ENCODE peak calls at places on chromosomes 6 and 20, in six cellular contexts. K, T, G, P, Z and B are unnamed samples. For H3K36me3, the result is how much of the 10 kb centered on the place peaks cover.

GRCh38 chr6:119284861-119285521 is 64.6 kb downstream of the MAN1A1 start:
- DNase-seq in K (no peak), T (peak), G (no peak), P (no peak), Z (no peak), B (no peak)

GRCh38 chr6:5506575-5506974 is 245.3 kb downstream of the FARS2 start:
- DNase-seq in K (no peak), T (no peak), G (no peak), P (no peak), Z (no peak), B (no peak)

GRCh38 chr20:58577871-58578615 is 62.8 kb upstream of the APCDD1L start:
- DNase-seq in K (no peak), T (no peak), G (peak), P (no peak), Z (peak), B (no peak)

GRCh38 chr6:138258991-138259390 is 40.7 kb upstream of the PBOV1 start:
- DNase-seq in K (no peak), T (no peak), G (no peak), P (no peak), Z (no peak), B (no peak)

GRCh38 chr6:2976060-2976459 is 4.7 kb upstream of the SERPINB6 start:
- DNase-seq in K (no peak), T (no peak), G (no peak), P (no peak), Z (no peak), B (no peak)

GRCh38 chr20:25623225-25623735 is 534 bp downstream of the NANP start:
- DNase-seq in K (no peak), T (peak), G (peak), P (peak), Z (peak), B (no peak)

GRCh38 chr20:38197217-38198008 is 32.3 kb upstream of the TGM2 start:
- DNase-seq in K (no peak), T (no peak), G (no peak), P (no peak), Z (no peak), B (no peak)

GRCh38 chr6:73656501-73657145 is 2.8 kb upstream of the SLC17A5 start:
- DNase-seq in K (no peak), T (no peak), G (no peak), P (no peak), Z (no peak), B (no peak)

GRCh38 chr6:26305097-26305841 is 59.7 kb upstream of the BTN3A2 start:
- DNase-seq in K (peak), T (peak), G (no peak), P (peak), Z (no peak), B (peak)

GRCh38 chr6:53731906-53732636 is 62.7 kb upstream of the LRRC1 start:
- DNase-seq in K (no peak), T (no peak), G (no peak), P (no peak), Z (no peak), B (no peak)

GRCh38 chr6:164039954-164040375 is 625.4 kb downstream of the QKI start:
- DNase-seq in K (no peak), T (peak), G (no peak), P (peak), Z (peak), B (no peak)

GRCh38 chr6:111631930-111632460 is 26.3 kb upstream of the TRAF3IP2 start:
- DNase-seq in K (peak), T (no peak), G (no peak), P (no peak), Z (no peak), B (peak)

GRCh38 chr6:142355481-142356174 is 53.8 kb downstream of the ADGRG6 start:
- DNase-seq in K (no peak), T (no peak), G (no peak), P (no peak), Z (no peak), B (no peak)

GRCh38 chr6:73418081-73418741 is 23.6 kb downstream of the DDX43 start:
- DNase-seq in K (no peak), T (no peak), G (no peak), P (no peak), Z (no peak), B (no peak)

GRCh38 chr6:34919651-34920050 is 30.6 kb downstream of the ANKS1A start:
- DNase-seq in K (no peak), T (no peak), G (no peak), P (no peak), Z (no peak), B (peak)

GRCh38 chr6:145271601-145272000 is 463.7 kb downstream of the EPM2A start:
- DNase-seq in K (no peak), T (no peak), G (no peak), P (no peak), Z (no peak), B (no peak)

GRCh38 chr6:103672169-103672568 is 1187.5 kb downstream of the HACE1 start:
- DNase-seq in K (no peak), T (no peak), G (no peak), P (no peak), Z (no peak), B (peak)

GRCh38 chr20:40286991-40287531 is 402.0 kb downstream of the MAFB start:
- DNase-seq in K (peak), T (no peak), G (peak), P (peak), Z (peak), B (no peak)

GRCh38 chr20:58546756-58547526 is 31.7 kb upstream of the APCDD1L start:
- DNase-seq in K (no peak), T (no peak), G (no peak), P (no peak), Z (no peak), B (no peak)

GRCh38 chr20:53738039-53738944 is 144.7 kb upstream of the ZNF217 start:
- DNase-seq in K (peak), T (no peak), G (peak), P (peak), Z (peak), B (peak)

GRCh38 chr20:53216856-53217576 is 244.9 kb downstream of the TSHZ2 start:
- DNase-seq in K (peak), T (peak), G (peak), P (peak), Z (peak), B (peak)

GRCh38 chr6:4398806-4399205 is 263.4 kb upstream of the ECI2 start:
- DNase-seq in K (no peak), T (no peak), G (no peak), P (no peak), Z (no peak), B (no peak)

GRCh38 chr6:136031982-136032381 is 180.5 kb downstream of the PDE7B start:
- DNase-seq in K (no peak), T (peak), G (no peak), P (no peak), Z (no peak), B (peak)

GRCh38 chr6:159079367-159079766 is 34.6 kb upstream of the TAGAP start:
- DNase-seq in K (no peak), T (no peak), G (no peak), P (no peak), Z (no peak), B (no peak)

GRCh38 chr6:166586424-166587156 is at the start of gene RAMACL:
- DNase-seq in K (no peak), T (peak), G (no peak), P (no peak), Z (no peak), B (peak)

DNA sequence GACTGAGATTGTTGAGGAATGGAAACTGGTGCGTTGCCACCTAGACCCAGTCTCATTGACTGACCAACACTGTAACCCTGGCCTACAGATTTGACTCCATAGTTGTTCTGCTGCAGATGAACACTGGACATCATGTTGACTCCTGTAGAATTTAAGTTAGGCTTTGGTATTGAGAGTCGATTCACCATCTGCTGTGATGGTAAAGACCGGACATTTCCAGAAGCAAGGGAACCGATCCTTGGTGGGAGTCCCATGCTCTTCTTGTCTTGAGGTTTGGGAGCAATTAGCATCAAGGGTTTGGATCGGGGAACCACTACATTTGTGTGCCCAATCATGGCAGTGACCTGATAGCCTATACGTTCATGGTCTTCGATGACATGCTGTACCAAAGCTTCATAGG is 37.6 kb downstream of the ADNP start:
- DNase-seq in K (no peak), T (no peak), G (no peak), P (no peak), Z (no peak), B (no peak)
- H3K36me3 ChIP-seq in K (under half), T (half or more), G (half or more), P (half or more), Z (half or more), B (half or more)

GRCh38 chr20:10603378-10603777 is 70.4 kb downstream of the JAG1 start:
- DNase-seq in K (no peak), T (no peak), G (no peak), P (no peak), Z (no peak), B (no peak)

GRCh38 chr20:10603971-10604864 is 69.6 kb downstream of the JAG1 start:
- DNase-seq in K (no peak), T (no peak), G (peak), P (peak), Z (no peak), B (no peak)

GRCh38 chr20:10605547-10606195 is 68.1 kb downstream of the JAG1 start:
- DNase-seq in K (no peak), T (no peak), G (no peak), P (no peak), Z (no peak), B (no peak)

GRCh38 chr20:10602141-10602660 is 71.6 kb downstream of the JAG1 start:
- DNase-seq in K (no peak), T (no peak), G (no peak), P (no peak), Z (no peak), B (no peak)

GRCh38 chr20:10604865-10605440 is 68.8 kb downstream of the JAG1 start:
- DNase-seq in K (no peak), T (no peak), G (no peak), P (no peak), Z (no peak), B (no peak)
- H3K27ac ChIP-seq in K (peak), T (no peak), G (peak), P (peak), Z (peak), B (no peak)

DNA sequence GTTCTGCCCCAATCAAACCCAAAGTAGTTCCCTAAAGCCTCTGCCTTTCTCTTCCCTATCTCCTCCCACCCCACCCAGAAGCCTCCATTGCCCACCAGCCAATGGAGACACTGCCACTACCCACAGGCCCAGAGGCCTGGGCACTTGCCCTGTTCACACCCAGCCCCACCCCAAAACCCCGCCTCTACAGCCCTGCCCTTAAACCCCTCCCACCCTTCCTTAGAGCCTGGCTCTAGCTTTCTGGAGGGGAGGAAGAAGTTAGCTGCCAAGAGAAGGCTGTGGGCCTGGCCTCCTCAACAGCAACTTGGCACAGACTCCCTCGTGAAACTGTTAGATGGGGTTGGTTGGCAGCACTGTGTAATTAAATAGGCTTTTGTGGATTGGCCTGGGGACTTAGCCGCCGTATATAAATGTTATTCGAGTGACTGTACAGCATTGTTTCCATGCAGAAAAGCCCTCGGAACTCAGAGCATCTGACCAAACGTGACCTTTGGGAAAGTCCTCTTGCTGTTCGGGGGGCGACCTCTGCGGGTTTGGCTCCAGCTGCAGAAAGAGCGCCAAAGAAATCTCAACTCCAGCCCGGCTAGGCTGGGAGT is 31.4 kb downstream of the COL11A2 start:
- DNase-seq in K (peak), T (peak), G (peak), P (no peak), Z (peak), B (peak)
- H3K36me3 ChIP-seq in K (under half), T (under half), G (under half), P (under half), Z (under half), B (under half)

DNA sequence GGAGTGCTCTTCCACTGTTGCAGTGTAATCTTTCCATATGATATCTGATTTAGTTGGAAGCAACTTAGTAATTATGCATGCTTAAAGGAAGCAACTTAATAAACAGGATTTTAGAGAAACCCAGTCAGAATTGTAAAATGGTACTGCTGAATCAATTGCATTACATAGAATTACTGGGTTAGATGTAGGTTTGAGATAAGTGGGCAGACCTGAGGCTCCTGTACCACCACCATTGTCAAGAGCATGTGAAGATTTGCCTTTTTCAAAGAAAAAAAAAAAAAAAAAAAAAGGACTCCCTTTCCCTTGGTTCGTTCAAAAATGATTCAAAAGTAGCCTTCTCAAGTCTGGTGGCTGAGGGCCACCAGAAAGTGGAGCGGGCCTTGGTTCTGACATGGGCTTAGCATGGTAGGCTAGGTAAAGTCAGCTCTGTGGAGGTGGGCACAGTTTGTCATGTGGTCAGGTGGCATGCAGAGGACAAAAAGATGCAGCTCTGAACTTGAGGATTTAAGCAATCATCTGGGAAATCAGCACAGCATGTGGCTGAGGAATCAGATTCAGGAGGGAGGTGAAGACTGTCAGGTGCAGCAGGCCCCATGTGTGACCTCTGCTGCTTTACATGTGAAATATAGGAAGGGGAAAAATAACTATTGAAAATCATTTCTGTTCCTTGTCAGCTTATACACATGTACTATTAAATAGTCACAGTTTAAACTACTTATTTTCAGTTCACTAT is 32.4 kb downstream of the ARID1B start:
- DNase-seq in K (no peak), T (no peak), G (no peak), P (no peak), Z (no peak), B (no peak)
- H3K27ac ChIP-seq in K (no peak), T (no peak), G (no peak), P (no peak), Z (no peak), B (peak)

DNA sequence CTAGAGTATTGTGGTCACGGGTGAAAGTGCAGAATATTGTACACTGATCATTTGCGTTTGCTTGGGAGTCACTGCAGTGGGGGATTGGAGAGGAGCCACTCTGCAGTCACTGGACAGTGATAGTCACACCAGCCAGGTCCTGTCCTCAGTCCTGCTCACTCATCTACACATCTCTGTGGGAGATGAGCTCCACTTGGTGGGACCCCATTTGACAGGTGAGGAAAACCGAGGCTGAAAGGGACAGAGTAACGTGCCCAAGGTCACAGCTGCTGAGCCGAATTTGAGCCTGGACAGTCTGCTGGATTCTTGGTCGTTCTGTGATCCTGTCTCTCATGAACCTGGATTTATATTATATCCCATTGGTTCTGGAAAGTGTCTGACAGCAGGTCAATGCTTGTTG is 17.7 kb upstream of the PHACTR3 start:
- DNase-seq in K (no peak), T (no peak), G (no peak), P (no peak), Z (no peak), B (no peak)
- H3K36me3 ChIP-seq in K (under half), T (under half), G (under half), P (under half), Z (under half), B (under half)

GRCh38 chr6:41937881-41938574 is 3.6 kb downstream of the CCND3 start:
- DNase-seq in K (no peak), T (peak), G (no peak), P (no peak), Z (no peak), B (no peak)

GRCh38 chr6:41939091-41939847 is 2.3 kb downstream of the CCND3 start:
- DNase-seq in K (no peak), T (peak), G (peak), P (no peak), Z (peak), B (no peak)

GRCh38 chr6:41939848-41940758 is 1.5 kb downstream of the CCND3 start:
- DNase-seq in K (peak), T (peak), G (no peak), P (no peak), Z (no peak), B (no peak)

GRCh38 chr6:41937472-41937871 is 4.1 kb downstream of the CCND3 start:
- DNase-seq in K (no peak), T (no peak), G (no peak), P (no peak), Z (no peak), B (no peak)

DNA sequence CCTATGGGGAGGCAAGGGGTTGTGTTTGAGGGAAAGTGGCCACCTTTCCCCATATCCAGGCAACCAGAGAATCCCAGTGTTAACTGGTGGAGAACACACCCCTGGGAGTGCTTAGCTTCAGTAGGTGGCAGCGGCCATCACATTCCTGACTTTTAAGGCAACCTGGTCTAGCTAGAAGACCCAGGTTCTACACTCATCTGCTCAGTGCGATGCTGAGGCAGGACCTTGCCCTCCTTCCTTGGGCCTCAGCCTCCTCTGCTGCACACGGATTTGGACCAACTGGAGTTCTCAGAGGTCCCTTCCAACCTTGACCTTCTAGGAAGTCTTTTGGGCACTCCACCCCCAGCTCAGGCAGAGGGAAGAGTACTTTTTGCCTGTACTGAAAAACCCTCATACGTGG is 3.0 kb downstream of the CCND3 start:
- DNase-seq in K (no peak), T (no peak), G (no peak), P (no peak), Z (no peak), B (no peak)
- H3K27ac ChIP-seq in K (peak), T (peak), G (no peak), P (no peak), Z (peak), B (peak)